ENCODE peak calls at places on chromosomes 11 and 22, in ten cellular contexts. X is NCI-H2029, T is left ventricle myocardium inferior, M is cardiac fibroblast, U is body of pancreas, G is NCI-H1048, H is T-helper 2 cell, E is upper lobe of right lung, O is osteocyte, D is Right ventricle myocardium superior. I is an unnamed sample.

GRCh38 chr11:7901319-7901854 is 29.7 kb downstream of the OR10A6 start:
- DNase-seq in O (no peak), E (no peak), H (no peak), G (no peak), T (no peak), M (no peak), X (no peak), D (no peak), U (no peak), I (no peak)

GRCh38 chr11:36684840-36685800 is 87.1 kb upstream of the RAG2 start:
- DNase-seq in X (no peak), G (no peak), H (peak; percentile 34), M (no peak), O (no peak), E (no peak), T (no peak), U (no peak), D (no peak), I (no peak)

GRCh38 chr11:72683782-72684200 is 9.6 kb upstream of the PDE2A start:
- DNase-seq in D (peak; percentile 81), M (peak; percentile 49), T (peak; percentile 62), O (peak; percentile 89), G (no peak), U (peak; percentile 58), H (peak; percentile 28), X (no peak), E (peak; percentile 80), I (peak; percentile 81)

GRCh38 chr22:31958625-31959239 is 14.4 kb downstream of the YWHAH start:
- DNase-seq in H (peak; percentile 50), T (no peak), G (no peak), D (no peak), O (no peak), X (no peak), M (no peak), E (peak; percentile 79), U (no peak), I (no peak)

GRCh38 chr11:45105233-45105992 is 41.0 kb upstream of the PRDM11 start:
- DNase-seq in U (peak; percentile 78), T (peak; percentile 82), M (peak; percentile 87), E (peak; percentile 86), H (peak; percentile 39), D (peak; percentile 89), O (peak; percentile 94), X (peak; percentile 74), G (no peak), I (peak; percentile 88)

GRCh38 chr11:61587951-61588695 is 7.2 kb upstream of the SYT7 start:
- DNase-seq in H (peak; percentile 53), E (peak; percentile 86), X (peak; percentile 62), O (no peak), U (peak; percentile 74), M (no peak), G (no peak), T (peak; percentile 72), D (peak; percentile 80), I (peak; percentile 82)

GRCh38 chr22:31102441-31103081 is 4.8 kb downstream of the SELENOM start:
- DNase-seq in H (no peak), T (peak; percentile 72), E (no peak), D (peak; percentile 84), O (peak; percentile 92), U (peak; percentile 84), G (no peak), M (peak; percentile 96), X (no peak), I (peak; percentile 78)

GRCh38 chr11:6554828-6555706 is 48.3 kb downstream of the RRP8 start:
- DNase-seq in U (no peak), X (no peak), G (no peak), M (no peak), H (no peak), T (no peak), O (no peak), D (no peak), E (no peak), I (no peak)

GRCh38 chr22:45207981-45208664 is 32.6 kb downstream of the KIAA0930 start:
- DNase-seq in D (peak; percentile 29), O (no peak), E (no peak), U (peak; percentile 75), T (no peak), H (no peak), M (no peak), G (no peak), X (no peak), I (no peak)

GRCh38 chr11:14041040-14041439 is 78.5 kb downstream of the SPON1 start:
- DNase-seq in O (no peak), D (no peak), U (no peak), H (no peak), T (no peak), X (no peak), M (peak; percentile 15), G (no peak), E (no peak), I (no peak)

GRCh38 chr11:101401245-101401644 is 182.6 kb downstream of the TRPC6 start:
- DNase-seq in G (no peak), O (no peak), D (no peak), X (no peak), T (no peak), E (no peak), H (no peak), U (no peak), M (peak; percentile 12), I (no peak)

GRCh38 chr11:106695506-106695905 is 322.8 kb downstream of the GUCY1A2 start:
- DNase-seq in D (no peak), X (no peak), U (no peak), T (no peak), M (peak; percentile 21), G (no peak), O (no peak), E (no peak), H (no peak), I (no peak)

GRCh38 chr11:65637794-65638317 is at the start of gene SIPA1:
- DNase-seq in H (peak; percentile 77), O (peak; percentile 95), X (peak; percentile 47), T (peak; percentile 79), G (peak; percentile 41), E (peak; percentile 87), M (peak; percentile 93), U (peak; percentile 81), D (peak; percentile 84), I (peak; percentile 88)

GRCh38 chr22:38957046-38957770 is at the start of gene APOBEC3A:
- DNase-seq in E (no peak), X (no peak), U (no peak), T (peak; percentile 29), H (no peak), M (no peak), D (peak; percentile 67), G (no peak), O (no peak), I (peak; percentile 48)

GRCh38 chr11:8021920-8022319 is 34.8 kb downstream of the EIF3F start:
- DNase-seq in H (no peak), O (no peak), X (no peak), U (no peak), T (no peak), E (no peak), D (no peak), M (no peak), G (no peak), I (no peak)

GRCh38 chr11:27211370-27212127 is 151.5 kb downstream of the CCDC34 start:
- DNase-seq in E (no peak), X (no peak), G (no peak), D (peak; percentile 54), H (no peak), U (no peak), O (no peak), T (peak; percentile 30), M (no peak), I (peak; percentile 42)

GRCh38 chr11:27971256-27971655 is 136.7 kb downstream of the KIF18A start:
- DNase-seq in E (no peak), H (no peak), X (no peak), G (no peak), M (no peak), T (no peak), U (no peak), O (no peak), D (no peak), I (no peak)

GRCh38 chr11:26865703-26866102 is 128.2 kb upstream of the FIBIN start:
- DNase-seq in H (no peak), G (no peak), D (no peak), E (no peak), X (no peak), U (no peak), M (peak; percentile 18), T (no peak), O (no peak), I (no peak)

GRCh38 chr22:41256254-41256897 is 15.6 kb upstream of the CHADL start:
- DNase-seq in M (peak; percentile 59), H (no peak), X (no peak), D (no peak), E (no peak), U (no peak), O (no peak), T (no peak), G (no peak), I (no peak)

GRCh38 chr11:13717331-13717730 is 48.9 kb downstream of the FAR1 start:
- DNase-seq in M (peak; percentile 82), O (no peak), E (no peak), T (no peak), D (no peak), X (no peak), U (no peak), G (no peak), H (no peak), I (no peak)

GRCh38 chr11:68545796-68546195 is 85.2 kb downstream of the PPP6R3 start:
- DNase-seq in M (no peak), O (no peak), U (peak; percentile 61), X (peak; percentile 24), D (no peak), E (no peak), T (no peak), G (no peak), H (no peak), I (no peak)

GRCh38 chr11:64935634-64936081 is at the start of gene GPHA2:
- DNase-seq in U (peak; percentile 65), G (no peak), T (no peak), H (no peak), O (no peak), M (peak; percentile 36), D (no peak), E (peak; percentile 39), X (peak; percentile 5), I (no peak)

GRCh38 chr11:47144541-47144940 is 32.1 kb downstream of the ARFGAP2 start:
- DNase-seq in E (no peak), D (no peak), G (no peak), O (no peak), T (no peak), M (no peak), U (no peak), H (no peak), X (no peak), I (no peak)

GRCh38 chr11:22346283-22346682 is 8.1 kb downstream of the SLC17A6 start:
- DNase-seq in M (no peak), U (no peak), X (no peak), T (no peak), O (no peak), G (no peak), H (no peak), E (no peak), D (no peak), I (no peak)

GRCh38 chr22:46661221-46661851 is 41.1 kb downstream of the GRAMD4 start:
- DNase-seq in U (no peak), H (peak; percentile 46), E (no peak), O (no peak), X (peak; percentile 92), T (no peak), D (no peak), G (no peak), M (peak; percentile 65), I (no peak)

GRCh38 chr11:105153392-105153791 is 13.8 kb upstream of the CARD18 start:
- DNase-seq in U (no peak), X (no peak), M (no peak), T (no peak), O (no peak), D (no peak), G (no peak), H (no peak), E (no peak), I (no peak)

GRCh38 chr11:121890377-121890776 is 225.6 kb downstream of the BLID start:
- DNase-seq in E (no peak), X (no peak), H (no peak), M (peak; percentile 86), D (no peak), U (no peak), O (no peak), T (no peak), G (no peak), I (no peak)

I was measured in left ventricle myocardium superior.